ENCODE peak calls at places on chromosomes 5 and 9, in nine cellular contexts. Y is A549, S is HCT116, A is HL-60, J is SK-N-SH, N is HepG2, V is Panc1, F is GM12878, E is K562. O is an unnamed sample.

GRCh38 chr9:81686614-81687520 is 2.5 kb downstream of the TLE1 start:
- DNase-seq in Y (peak), S (peak), A (peak), J (peak), N (peak), V (no peak), F (no peak), E (no peak), O (peak)

GRCh38 chr9:112782218-112782617 is 31.7 kb downstream of the SNX30 start:
- DNase-seq in Y (no peak), S (no peak), A (no peak), J (no peak), N (no peak), V (no peak), F (no peak), E (no peak), O (no peak)

GRCh38 chr9:122860319-122861142 is 32.1 kb upstream of the PDCL start:
- DNase-seq in Y (peak), S (no peak), A (no peak), J (no peak), N (peak), V (peak), F (no peak), E (no peak), O (no peak)

GRCh38 chr9:14158911-14159310 is 155.0 kb downstream of the NFIB start:
- DNase-seq in Y (no peak), S (no peak), A (no peak), J (no peak), N (no peak), V (no peak), F (no peak), E (no peak), O (no peak)

GRCh38 chr9:76658510-76659231 is 105.6 kb upstream of the PCA3 start:
- DNase-seq in Y (peak), S (peak), A (peak), J (no peak), N (peak), V (no peak), F (no peak), E (no peak), O (peak)

GRCh38 chr9:126591083-126591482 is 22.6 kb upstream of the LMX1B start:
- DNase-seq in Y (peak), S (no peak), A (no peak), J (peak), N (no peak), V (no peak), F (no peak), E (peak), O (no peak)

GRCh38 chr5:170112876-170113516 is 7.3 kb downstream of the FOXI1 start:
- DNase-seq in Y (no peak), S (no peak), A (no peak), J (no peak), N (no peak), V (no peak), F (no peak), E (no peak), O (peak)

GRCh38 chr9:126326228-126327015 is at the start of gene MVB12B:
- DNase-seq in Y (peak), S (no peak), A (no peak), J (peak), N (no peak), V (no peak), F (no peak), E (peak), O (peak)

GRCh38 chr5:43036409-43036808 is 3.7 kb downstream of the ANXA2R start:
- DNase-seq in Y (no peak), S (no peak), A (no peak), J (no peak), N (no peak), V (peak), F (no peak), E (no peak), O (no peak)
- TF ChIP-seq REST in Y (no peak), S (no peak), A (no peak), J (no peak), N (no peak), V (no peak), F (no peak), E (no peak), O (no peak)

GRCh38 chr5:86228147-86228546 is 389.6 kb upstream of the COX7C start:
- DNase-seq in Y (no peak), S (no peak), A (no peak), J (no peak), N (no peak), V (no peak), F (no peak), E (no peak), O (no peak)

DNA sequence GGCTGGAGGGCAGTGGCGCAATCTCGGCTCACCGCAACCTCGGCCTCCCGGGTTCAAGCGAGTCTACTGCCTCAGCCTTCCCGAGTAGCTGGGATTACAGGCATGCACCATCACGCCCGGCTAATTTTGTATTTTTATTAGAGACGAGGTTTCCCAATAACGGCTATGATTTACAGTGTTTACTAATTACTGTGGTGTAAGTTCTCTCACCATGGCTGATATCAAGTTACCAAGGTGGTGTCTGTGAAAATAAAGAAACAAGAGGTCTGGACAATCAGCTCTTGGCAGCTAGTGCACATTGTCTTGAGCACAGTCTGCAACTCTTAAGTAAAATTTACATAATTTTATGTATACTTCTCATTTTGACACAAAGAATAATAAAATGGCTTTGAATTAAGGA is 385.5 kb upstream of the COX7C start:
- DNase-seq in Y (no peak), S (no peak), A (no peak), J (no peak), N (no peak), V (no peak), F (no peak), E (no peak), O (no peak)
- TF ChIP-seq REST in Y (no peak), S (no peak), A (no peak), J (no peak), N (no peak), V (no peak), F (no peak), E (no peak), O (no peak)

DNA sequence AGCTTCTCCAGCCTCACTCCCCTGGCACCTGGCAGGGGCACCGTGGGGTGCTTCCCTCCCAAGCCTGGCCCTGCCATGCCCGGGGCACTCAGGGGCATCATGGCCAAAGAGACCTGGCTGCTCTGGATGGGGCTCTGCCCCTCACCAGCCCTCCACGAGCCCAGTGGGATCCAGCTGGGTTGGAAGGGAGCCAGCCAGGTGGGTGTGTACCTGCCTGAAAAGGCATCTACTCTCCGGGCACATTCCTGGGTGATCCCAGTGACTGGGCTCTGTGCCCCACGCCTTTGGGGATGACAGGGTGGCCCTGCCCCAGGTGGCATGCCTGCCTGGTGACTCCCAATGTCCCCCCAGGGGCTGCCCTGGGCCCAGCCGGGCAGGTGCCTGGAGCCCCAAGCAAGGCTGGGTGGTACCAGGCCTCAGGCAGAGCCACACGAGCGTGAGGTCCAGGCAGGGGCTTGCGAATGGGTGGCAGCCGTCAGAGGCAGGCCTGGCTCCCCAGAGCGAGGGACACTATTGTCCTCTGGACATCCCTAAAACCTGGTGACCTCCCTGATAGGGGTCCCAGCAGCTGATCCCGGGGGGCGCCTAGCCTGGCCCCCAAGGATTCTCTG is 777 bp downstream of the GPSM1 start:
- DNase-seq in Y (no peak), S (no peak), A (no peak), J (peak), N (no peak), V (no peak), F (no peak), E (no peak), O (no peak)
- TF ChIP-seq REST in Y (no peak), S (no peak), A (no peak), J (no peak), N (no peak), V (no peak), F (no peak), E (no peak), O (no peak)

DNA sequence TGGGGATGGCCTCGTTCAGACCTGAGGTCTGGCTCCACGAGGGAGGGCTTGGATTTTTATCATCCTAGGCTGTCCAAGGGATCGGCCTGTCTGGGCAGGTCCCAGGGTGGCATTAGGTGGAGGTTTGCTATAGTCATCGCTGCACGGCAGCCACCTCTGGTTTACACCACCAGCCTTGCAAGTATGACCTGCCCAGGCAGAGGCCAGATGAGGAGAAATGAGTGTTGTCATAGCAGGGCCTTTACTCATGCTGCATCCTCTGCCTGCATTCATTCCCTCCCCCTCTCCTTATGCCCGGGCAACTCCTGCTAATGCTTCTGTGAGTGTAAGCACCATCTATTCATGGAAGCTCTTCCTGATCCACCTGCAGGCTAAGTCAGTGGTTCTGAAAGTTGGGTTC is 15.3 kb upstream of the NDST1 start:
- DNase-seq in Y (peak), S (no peak), A (no peak), J (no peak), N (no peak), V (no peak), F (no peak), E (no peak), O (no peak)
- TF ChIP-seq REST in Y (no peak), S (no peak), A (no peak), J (no peak), N (no peak), V (no peak), F (no peak), E (no peak), O (no peak)

DNA sequence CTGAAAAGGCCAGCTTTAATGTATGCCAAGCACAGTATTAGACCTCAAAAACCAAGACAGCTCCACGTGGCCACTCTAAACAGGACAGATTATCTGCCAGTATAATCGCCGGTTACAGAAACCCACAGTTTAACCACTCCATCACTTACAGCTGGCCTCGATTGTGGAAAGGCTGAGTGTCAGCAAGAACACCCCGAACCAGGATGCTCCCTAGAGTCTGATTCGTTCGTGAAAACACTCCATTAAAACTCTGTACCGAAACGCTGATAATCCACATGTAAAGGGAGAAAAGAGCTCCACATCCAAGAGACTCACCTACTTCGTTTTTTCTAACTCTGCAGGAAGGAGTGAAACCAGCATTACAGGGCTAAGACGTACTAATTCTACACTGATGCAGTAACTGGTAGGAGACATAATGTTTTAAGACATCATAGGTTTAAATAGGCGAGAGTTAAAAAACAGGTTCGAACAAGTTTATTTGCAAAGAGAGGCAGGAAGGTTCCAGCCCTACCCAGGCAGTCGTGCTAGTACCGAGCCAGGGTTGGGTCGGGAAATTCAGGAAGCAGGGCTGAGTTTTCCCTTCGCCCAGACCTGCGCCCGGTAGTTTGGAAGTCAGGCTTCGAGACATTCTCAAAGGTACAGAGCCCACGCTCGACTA is 952 bp downstream of the SERINC5 start:
- DNase-seq in Y (peak), S (no peak), A (peak), J (peak), N (no peak), V (no peak), F (no peak), E (no peak), O (no peak)
- TF ChIP-seq REST in Y (no peak), S (no peak), A (no peak), J (no peak), N (no peak), V (no peak), F (no peak), E (no peak), O (no peak)

DNA sequence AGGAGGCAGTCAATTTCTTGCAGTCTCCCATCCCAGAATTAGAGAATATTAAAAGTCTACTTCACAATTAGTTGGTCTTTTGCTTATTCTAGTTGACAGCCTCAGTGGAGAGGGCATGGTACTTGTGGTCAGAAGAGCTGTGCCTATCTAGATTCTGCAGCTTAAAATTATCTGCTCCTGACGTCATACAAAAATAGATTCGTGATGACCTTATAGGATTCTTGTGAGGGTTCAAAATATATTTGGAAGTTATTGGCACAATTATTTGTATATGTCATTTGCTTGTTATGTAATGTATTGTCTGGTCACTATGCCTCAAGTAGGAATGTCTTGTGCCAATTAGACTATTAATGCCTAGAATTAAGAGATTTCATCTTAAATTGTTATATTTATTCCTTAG is 142.5 kb downstream of the CDH12 start:
- DNase-seq in Y (no peak), S (no peak), A (no peak), J (no peak), N (no peak), V (no peak), F (no peak), E (no peak), O (no peak)
- TF ChIP-seq REST in Y (no peak), S (no peak), A (no peak), J (no peak), N (no peak), V (no peak), F (no peak), E (no peak), O (no peak)

GRCh38 chr5:77957-78804 is 13.8 kb upstream of the PLEKHG4B start:
- DNase-seq in Y (peak), S (peak), A (peak), J (peak), N (peak), V (no peak), F (no peak), E (peak), O (peak)
- TF ChIP-seq REST in Y (no peak), S (no peak), A (no peak), J (no peak), N (no peak), V (no peak), F (no peak), E (no peak), O (no peak)

GRCh38 chr5:157282150-157282549 is 16.2 kb downstream of the CYFIP2 start:
- DNase-seq in Y (no peak), S (no peak), A (no peak), J (no peak), N (no peak), V (no peak), F (no peak), E (no peak), O (no peak)

GRCh38 chr5:157285310-157286035 is 19.6 kb downstream of the CYFIP2 start:
- DNase-seq in Y (no peak), S (no peak), A (no peak), J (no peak), N (no peak), V (no peak), F (no peak), E (no peak), O (no peak)

GRCh38 chr5:157280927-157281326 is 15.0 kb downstream of the CYFIP2 start:
- DNase-seq in Y (no peak), S (no peak), A (no peak), J (peak), N (no peak), V (no peak), F (no peak), E (no peak), O (no peak)

GRCh38 chr5:157284458-157285212 is 18.7 kb downstream of the CYFIP2 start:
- DNase-seq in Y (no peak), S (no peak), A (no peak), J (no peak), N (no peak), V (no peak), F (no peak), E (no peak), O (no peak)

DNA sequence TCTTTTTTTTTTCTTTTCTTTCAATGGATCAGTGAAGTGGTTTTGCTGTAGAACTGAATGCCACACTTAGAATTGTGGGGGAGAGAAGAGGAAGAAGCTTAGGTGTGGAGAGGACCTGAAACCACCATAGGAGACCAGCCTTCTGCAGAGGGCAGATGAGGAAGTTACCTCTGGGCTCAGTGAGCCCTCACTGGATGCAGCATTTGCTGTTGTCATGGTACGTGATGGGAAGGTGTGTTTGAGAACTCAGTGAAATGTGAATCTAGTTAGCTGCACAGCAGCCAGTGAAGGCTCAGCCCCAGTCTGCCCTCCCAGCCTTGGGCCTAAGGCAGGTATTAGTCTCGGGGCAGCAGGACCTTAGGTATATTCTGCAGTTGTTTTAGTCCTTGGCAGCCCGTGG is 17.5 kb downstream of the CYFIP2 start:
- DNase-seq in Y (no peak), S (no peak), A (peak), J (no peak), N (no peak), V (no peak), F (peak), E (no peak), O (no peak)
- TF ChIP-seq REST in Y (no peak), S (no peak), A (no peak), J (no peak), N (no peak), V (no peak), F (no peak), E (no peak), O (no peak)

GRCh38 chr5:2329741-2330140 is 421.7 kb downstream of the IRX2 start:
- DNase-seq in Y (no peak), S (no peak), A (no peak), J (no peak), N (no peak), V (no peak), F (no peak), E (no peak), O (no peak)
- TF ChIP-seq REST in Y (no peak), S (no peak), A (no peak), J (no peak), N (no peak), V (no peak), F (no peak), E (no peak), O (no peak)

O was measured in GM23338.